ENCODE peak calls at places on chromosomes 12 and 14, in seven cellular contexts. V is NCI-H1092, D is kidney glomerular epithelial cell, A is substantia nigra, F is cardiac muscle cell, W is heart right ventricle, J is MCF 10A. C is an unnamed sample.

GRCh38 chr14:20630340-20631022 is 11.0 kb downstream of the OR6S1 start:
- DNase-seq in V (no peak), F (peak; percentile 40), J (peak; percentile 54), W (no peak), D (peak; percentile 58), A (no peak), C (no peak)

GRCh38 chr12:13959131-13959734 is 22.2 kb downstream of the GRIN2B start:
- DNase-seq in J (no peak), V (no peak), A (peak; percentile 13), W (peak; percentile 19), D (no peak), F (no peak), C (no peak)

GRCh38 chr12:94401326-94401725 is 58.3 kb downstream of the CEP83 start:
- DNase-seq in F (no peak), D (no peak), A (no peak), W (no peak), J (no peak), V (no peak), C (no peak)

GRCh38 chr14:79405511-79405910 is 805.8 kb downstream of the DIO2 start:
- DNase-seq in F (no peak), D (no peak), J (no peak), V (no peak), A (no peak), W (no peak), C (no peak)

GRCh38 chr12:98532687-98533304 is 17.4 kb downstream of the TMPO start:
- DNase-seq in F (peak; percentile 46), V (no peak), D (peak; percentile 68), J (peak; percentile 70), A (no peak), W (no peak), C (peak; percentile 50)

GRCh38 chr14:74973003-74973614 is 17.7 kb upstream of the PGF start:
- DNase-seq in F (no peak), V (no peak), A (no peak), D (no peak), J (no peak), W (peak; percentile 84), C (no peak)

GRCh38 chr12:55965941-55966407 is at the start of gene PMEL:
- DNase-seq in W (no peak), V (no peak), D (no peak), J (no peak), F (no peak), A (no peak), C (no peak)

GRCh38 chr12:15982071-15982470 is 70.9 kb downstream of the DERA start:
- DNase-seq in A (no peak), D (no peak), J (no peak), W (no peak), F (no peak), V (no peak), C (no peak)

GRCh38 chr12:2834581-2835491 is at the start of gene NRIP2:
- DNase-seq in A (peak; percentile 56), W (peak; percentile 40), D (no peak), V (peak; percentile 77), J (no peak), F (no peak), C (peak; percentile 46)

GRCh38 chr14:95065411-95065810 is 91.9 kb downstream of the DICER1 start:
- DNase-seq in W (no peak), V (no peak), J (no peak), A (no peak), F (no peak), D (no peak), C (no peak)

C was measured in NCI-H345.